ENCODE peak calls at places on chromosomes 5 and 9, in seven cellular contexts. F is heart left ventricle, R is GM12891, H is Peyer's patch, N is endothelial cell of umbilical vein, G is H54, P is IMR-90. Z is an unnamed sample.

GRCh38 chr5:139688088-139688702 is 40.0 kb downstream of the CXXC5 start:
- DNase-seq in H (no peak), P (no peak), G (no peak), R (no peak), N (no peak), F (no peak), Z (no peak)

GRCh38 chr9:104927216-104927911 is 591 bp downstream of the ABCA1 start:
- DNase-seq in N (peak; percentile 66), R (peak; percentile 33), H (peak; percentile 58), F (peak; percentile 59), P (peak; percentile 47), G (peak; percentile 57), Z (peak; percentile 88)

GRCh38 chr5:159469496-159470370 is 139.4 kb upstream of the IL12B start:
- DNase-seq in G (no peak), F (no peak), P (no peak), H (no peak), N (no peak), R (no peak), Z (no peak)

GRCh38 chr5:169970911-169971436 is 9.3 kb downstream of the INSYN2B start:
- DNase-seq in N (peak; percentile 85), H (peak; percentile 46), R (no peak), P (peak; percentile 82), F (peak; percentile 37), G (peak; percentile 71), Z (no peak)

GRCh38 chr9:70873506-70873905 is 247.9 kb downstream of the TRPM3 start:
- DNase-seq in G (no peak), P (no peak), N (no peak), R (no peak), F (no peak), H (no peak), Z (no peak)

GRCh38 chr9:94554439-94555331 is at the start of gene PCAT7:
- DNase-seq in G (peak; percentile 66), F (no peak), P (no peak), R (peak; percentile 65), N (peak; percentile 12), H (peak; percentile 87), Z (peak; percentile 26)

GRCh38 chr9:69324549-69325401 is at the start of gene ENTREP1:
- DNase-seq in P (no peak), R (no peak), H (peak; percentile 65), N (peak; percentile 62), G (peak; percentile 95), F (peak; percentile 86), Z (peak; percentile 68)

GRCh38 chr9:114140850-114141249 is 14.5 kb upstream of the COL27A1 start:
- DNase-seq in G (no peak), H (no peak), R (no peak), F (no peak), P (no peak), N (no peak), Z (no peak)

GRCh38 chr5:150081541-150082283 is 4.6 kb downstream of the CSF1R start:
- DNase-seq in N (peak; percentile 42), G (no peak), R (peak; percentile 58), H (peak; percentile 74), P (peak; percentile 26), F (peak; percentile 73), Z (no peak)

DNA sequence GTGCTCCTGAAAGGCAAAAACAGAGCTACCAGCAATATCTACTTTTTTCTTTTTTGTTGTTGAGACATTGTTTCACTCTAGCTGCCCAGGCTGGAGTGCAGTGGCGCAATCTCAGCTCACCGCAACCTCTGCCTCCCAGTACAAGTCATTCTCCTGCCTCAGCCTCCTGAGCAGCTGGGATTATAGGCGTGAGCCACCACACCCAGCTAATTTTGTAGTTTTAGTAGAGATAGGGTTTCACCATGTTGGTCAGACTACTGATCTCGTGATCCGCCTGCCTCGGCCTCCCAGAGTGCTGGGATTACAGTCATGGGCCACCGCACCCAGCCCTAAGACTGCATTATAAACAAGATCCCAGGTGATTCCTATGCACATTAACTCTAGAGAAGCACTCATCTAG is 17.0 kb downstream of the PLPP1 start:
- DNase-seq in G (no peak), R (no peak), P (no peak), N (no peak), F (no peak), H (peak; percentile 82), Z (no peak)
- TF ChIP-seq POLR2A in G (no peak), R (no peak), P (no peak), N (no peak), F (no peak), H (peak; percentile 47), Z (no peak)

GRCh38 chr5:151219789-151220188 is 4.1 kb downstream of the CCDC69 start:
- DNase-seq in G (no peak), F (no peak), R (no peak), H (no peak), P (no peak), N (no peak), Z (no peak)

GRCh38 chr5:151216781-151217180 is 7.1 kb downstream of the CCDC69 start:
- DNase-seq in H (peak; percentile 8), N (no peak), G (no peak), F (no peak), P (no peak), R (no peak), Z (no peak)

GRCh38 chr5:151219138-151219537 is 4.8 kb downstream of the CCDC69 start:
- DNase-seq in R (no peak), P (no peak), H (peak; percentile 25), N (no peak), G (no peak), F (no peak), Z (no peak)

GRCh38 chr5:151215546-151215880 is 8.4 kb downstream of the CCDC69 start:
- DNase-seq in P (no peak), H (no peak), N (no peak), G (no peak), F (no peak), R (no peak), Z (no peak)

DNA sequence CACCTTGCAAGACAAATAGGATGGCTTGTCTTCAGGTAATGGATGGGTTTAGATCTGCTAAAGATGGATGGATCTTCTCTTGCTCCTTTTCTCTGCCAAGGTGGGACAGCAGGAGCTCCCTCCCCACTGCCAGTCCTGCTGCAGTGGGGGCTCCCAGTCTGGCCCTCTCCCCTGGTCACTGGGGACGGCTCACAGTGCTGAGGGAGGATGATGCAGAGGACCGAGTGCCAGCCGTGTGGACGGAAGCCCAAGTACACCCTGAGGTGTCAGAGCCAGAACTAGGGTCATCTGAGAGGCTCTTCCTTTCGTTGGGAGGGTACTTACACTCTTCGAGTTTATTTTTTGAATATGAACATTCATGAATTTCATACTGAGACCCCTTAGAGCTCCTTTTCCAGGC is 5.7 kb downstream of the CCDC69 start:
- DNase-seq in N (no peak), F (no peak), R (no peak), P (no peak), G (no peak), H (peak; percentile 40), Z (no peak)
- TF ChIP-seq POLR2A in N (no peak), F (no peak), R (no peak), P (no peak), G (no peak), H (no peak), Z (no peak)

DNA sequence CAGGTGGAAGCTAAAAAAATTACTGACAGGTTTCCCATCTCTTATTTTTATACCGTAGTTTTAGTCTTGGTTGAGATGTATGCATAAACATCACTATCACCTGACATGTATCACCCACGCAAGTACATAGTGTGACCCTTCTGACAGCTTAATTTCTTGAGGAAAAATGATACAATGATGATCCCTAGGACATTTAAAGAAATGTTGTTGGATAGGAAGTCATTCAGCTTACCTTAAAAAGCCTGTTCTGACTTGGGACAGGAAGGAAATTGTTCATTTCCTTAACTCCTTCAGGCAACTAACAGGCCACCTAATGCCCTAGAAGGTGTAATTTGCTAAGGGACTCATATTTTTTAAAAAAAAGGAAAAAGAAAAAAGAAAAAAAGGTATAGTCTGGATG is 215.2 kb downstream of the ADAMTSL1 start:
- DNase-seq in F (no peak), N (peak; percentile 19), P (no peak), G (no peak), H (no peak), R (no peak), Z (no peak)
- TF ChIP-seq POLR2A in F (no peak), N (no peak), P (no peak), G (no peak), H (no peak), R (no peak), Z (no peak)

GRCh38 chr5:177432905-177433657 is 6.6 kb downstream of the GRK6 start:
- DNase-seq in H (no peak), P (no peak), G (no peak), R (no peak), F (no peak), N (no peak), Z (no peak)
- TF ChIP-seq POLR2A in H (no peak), P (no peak), G (no peak), R (no peak), F (no peak), N (no peak), Z (no peak)

GRCh38 chr9:98923724-98924123 is 20.0 kb upstream of the COL15A1 start:
- DNase-seq in R (no peak), N (no peak), H (no peak), P (no peak), G (no peak), F (no peak), Z (no peak)
- TF ChIP-seq POLR2A in R (no peak), N (no peak), H (no peak), P (no peak), G (no peak), F (no peak), Z (no peak)

DNA sequence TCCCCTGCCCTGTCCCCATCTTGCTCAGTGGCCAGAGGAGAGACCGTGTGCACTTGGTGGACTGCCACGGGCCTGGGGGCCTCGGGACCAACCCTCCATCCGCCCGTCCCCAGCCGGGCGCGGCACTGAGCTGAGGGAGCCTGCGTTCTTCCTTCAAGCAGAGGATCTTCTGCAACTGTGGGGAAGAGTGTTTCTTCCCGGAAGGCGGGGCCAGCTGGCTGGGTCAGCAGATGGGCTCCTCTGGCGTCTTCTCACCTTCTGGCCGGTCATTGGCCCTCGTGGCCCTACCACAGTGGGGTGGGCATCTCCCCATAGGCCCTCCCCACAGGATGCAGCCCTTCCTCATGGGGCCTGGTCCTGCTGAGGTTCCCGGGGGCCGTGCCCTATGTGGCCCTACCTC is 17.4 kb downstream of the RXRA start:
- DNase-seq in R (no peak), F (no peak), H (no peak), G (no peak), P (no peak), N (no peak), Z (no peak)
- TF ChIP-seq POLR2A in R (no peak), F (no peak), H (no peak), G (no peak), P (no peak), N (no peak), Z (no peak)

DNA sequence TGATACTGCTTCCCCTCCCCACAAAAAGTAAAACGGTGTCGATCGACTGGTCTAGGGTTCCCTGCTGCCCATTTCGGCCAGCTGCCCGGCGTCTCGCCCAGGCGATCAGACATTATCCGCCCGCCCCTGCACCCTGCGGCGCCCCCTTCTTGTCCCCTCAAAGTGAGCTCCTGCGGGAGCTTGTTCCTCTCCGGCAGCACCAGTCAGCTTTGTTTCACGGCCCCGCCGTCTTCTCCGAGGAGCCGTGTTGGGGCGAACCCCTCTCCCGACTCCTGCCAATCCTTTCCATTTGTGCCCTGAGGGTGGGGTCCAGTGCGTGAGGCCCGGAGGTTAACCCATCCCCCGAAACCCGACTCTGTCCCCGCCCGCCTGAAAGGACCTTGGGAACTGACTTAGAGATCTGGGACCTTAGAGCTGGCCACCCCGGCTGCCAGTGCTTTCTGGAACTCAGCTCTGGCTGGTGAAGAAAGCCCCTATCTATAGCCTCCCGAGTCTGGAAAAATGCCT is 518 bp downstream of the UBE2B start:
- DNase-seq in H (peak; percentile 78), R (peak; percentile 21), G (peak; percentile 12), P (peak; percentile 26), N (peak; percentile 55), F (peak; percentile 83), Z (peak; percentile 82)
- TF ChIP-seq POLR2A in H (no peak), R (no peak), G (peak; percentile 41), P (no peak), N (no peak), F (no peak), Z (no peak)